ENCODE peak calls at places on chromosomes 16 and 17, in ten cellular contexts. Q is mesothelial cell of epicardium, N is Calu3, E is progenitor cell of endocrine pancreas, S is stomach, J is tibial nerve, W is GM10248, I is AG10803, O is dorsolateral prefrontal cortex, P is epithelial cell of esophagus. R is an unnamed sample.

GRCh38 chr16:85192736-85193493 is 80.6 kb upstream of the CIBAR2 start:
- DNase-seq in I (peak; percentile 65), Q (no peak), N (no peak), P (no peak), J (no peak), S (no peak), W (no peak), O (no peak), E (no peak), R (no peak)

GRCh38 chr16:88529596-88529995 is 40.6 kb upstream of the ZC3H18 start:
- DNase-seq in Q (no peak), E (no peak), N (no peak), J (no peak), S (no peak), P (no peak), O (no peak), W (no peak), I (no peak), R (no peak)

GRCh38 chr16:53209489-53209888 is 154.7 kb downstream of the CHD9 start:
- DNase-seq in Q (no peak), W (no peak), P (no peak), E (no peak), S (no peak), J (no peak), I (no peak), O (no peak), N (no peak), R (no peak)

GRCh38 chr17:79631640-79632431 is 21.0 kb upstream of the RBFOX3 start:
- DNase-seq in S (peak; percentile 17), Q (peak; percentile 10), J (no peak), W (no peak), P (no peak), I (no peak), N (no peak), E (peak; percentile 4), O (peak; percentile 9), R (peak; percentile 19)

GRCh38 chr17:74417178-74418045 is 14.5 kb upstream of the GPRC5C start:
- DNase-seq in I (peak; percentile 25), S (peak; percentile 43), E (no peak), J (no peak), Q (no peak), W (peak; percentile 80), N (peak; percentile 62), O (no peak), P (peak; percentile 67), R (no peak)

GRCh38 chr16:35414563-35414962 is 1955.2 kb downstream of the TP53TG3F start:
- DNase-seq in E (no peak), S (no peak), N (no peak), O (no peak), J (no peak), I (no peak), W (no peak), P (no peak), Q (no peak), R (no peak)

GRCh38 chr17:8304181-8304910 is 5.7 kb upstream of the ARHGEF15 start:
- DNase-seq in I (no peak), S (no peak), Q (no peak), J (no peak), E (no peak), W (no peak), O (no peak), N (no peak), P (no peak), R (no peak)

GRCh38 chr16:8905168-8905762 is 23.1 kb downstream of the LITAFD start:
- DNase-seq in O (no peak), I (peak; percentile 42), S (no peak), N (peak; percentile 29), E (no peak), Q (no peak), J (no peak), W (no peak), P (peak; percentile 30), R (no peak)

GRCh38 chr16:54808890-54809289 is 121.8 kb upstream of the IRX5 start:
- DNase-seq in J (no peak), O (no peak), S (no peak), P (no peak), I (no peak), N (no peak), W (no peak), Q (no peak), E (no peak), R (no peak)

GRCh38 chr16:54813778-54814177 is 116.9 kb upstream of the IRX5 start:
- DNase-seq in N (no peak), S (no peak), E (no peak), I (no peak), J (no peak), O (no peak), W (no peak), Q (no peak), P (no peak), R (no peak)

GRCh38 chr16:54815177-54815576 is 115.5 kb upstream of the IRX5 start:
- DNase-seq in E (no peak), I (no peak), P (no peak), S (no peak), W (no peak), O (no peak), N (no peak), Q (no peak), J (no peak), R (no peak)

GRCh38 chr16:54816471-54816870 is 114.2 kb upstream of the IRX5 start:
- DNase-seq in I (no peak), J (no peak), P (no peak), O (no peak), S (no peak), W (no peak), N (no peak), Q (no peak), E (no peak), R (no peak)

DNA sequence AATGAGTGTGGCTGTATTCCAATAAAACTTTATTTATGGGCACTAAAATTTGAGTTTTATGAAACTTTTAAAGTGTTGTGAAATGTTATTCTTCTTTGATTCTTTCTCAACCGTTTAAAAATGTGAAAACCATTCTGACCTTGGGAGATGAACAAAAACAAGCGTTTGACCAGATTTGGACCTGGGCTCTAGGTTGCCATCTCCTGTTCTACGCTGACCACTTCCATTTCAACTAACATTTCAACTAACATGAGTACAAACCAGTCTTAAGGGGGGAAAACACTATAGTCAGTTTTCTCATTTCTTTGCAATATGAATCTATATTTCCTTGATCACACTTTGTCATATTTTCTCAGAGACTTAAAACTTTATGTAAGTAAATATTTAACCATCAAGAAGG is 118.4 kb upstream of the IRX5 start:
- DNase-seq in N (no peak), J (no peak), O (no peak), W (no peak), I (peak; percentile 34), E (no peak), Q (no peak), S (no peak), P (peak; percentile 6), R (no peak)
- TF ChIP-seq CTCF in N (no peak), J (no peak), O (no peak), W (no peak), I (peak; percentile 47), E (no peak), Q (no peak), S (peak; percentile 6), P (peak; percentile 6), R (no peak)

GRCh38 chr16:17454331-17454730 is 16.4 kb downstream of the XYLT1 start:
- DNase-seq in P (no peak), S (no peak), J (no peak), I (no peak), Q (no peak), N (no peak), E (no peak), O (no peak), W (no peak), R (no peak)

GRCh38 chr16:17460890-17461289 is 9.9 kb downstream of the XYLT1 start:
- DNase-seq in Q (no peak), N (no peak), J (no peak), O (no peak), E (no peak), W (no peak), S (no peak), I (peak; percentile 70), P (no peak), R (no peak)

GRCh38 chr16:17457513-17457912 is 13.2 kb downstream of the XYLT1 start:
- DNase-seq in I (no peak), N (no peak), O (no peak), W (no peak), Q (no peak), P (no peak), E (no peak), J (no peak), S (no peak), R (no peak)

GRCh38 chr16:17459903-17460521 is 10.7 kb downstream of the XYLT1 start:
- DNase-seq in J (peak; percentile 45), O (no peak), Q (peak; percentile 50), S (no peak), E (no peak), W (peak; percentile 42), N (no peak), P (no peak), I (no peak), R (no peak)

DNA sequence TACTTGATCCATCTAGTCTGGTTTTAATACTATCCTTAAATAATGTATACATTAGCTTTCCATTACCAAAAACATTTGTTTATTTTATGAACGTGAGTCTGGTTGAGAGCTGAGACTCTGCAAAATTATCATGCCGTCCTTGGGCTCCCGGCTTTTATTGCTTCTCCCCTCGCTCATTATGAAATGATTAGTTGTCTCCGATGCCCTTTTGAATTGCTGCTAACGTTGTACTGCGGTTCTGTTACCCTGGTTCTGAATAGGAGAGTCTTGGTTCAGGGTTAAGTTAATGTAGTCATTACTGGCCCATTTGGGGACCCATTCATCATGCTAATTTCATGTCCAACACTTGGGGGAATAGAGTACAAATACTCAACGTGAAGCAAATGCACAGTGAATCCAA is 12.8 kb downstream of the XYLT1 start:
- DNase-seq in E (no peak), N (no peak), W (no peak), S (no peak), P (no peak), I (no peak), O (no peak), Q (no peak), J (no peak), R (no peak)
- TF ChIP-seq CTCF in E (no peak), N (no peak), W (no peak), S (no peak), P (no peak), I (no peak), O (no peak), Q (no peak), J (no peak), R (no peak)

GRCh38 chr17:38559025-38559879 is 46.5 kb downstream of the SRCIN1 start:
- DNase-seq in E (peak; percentile 80), I (peak; percentile 24), Q (peak; percentile 92), O (no peak), N (peak; percentile 100), W (peak; percentile 94), S (peak; percentile 94), P (peak; percentile 97), J (peak; percentile 72), R (peak; percentile 85)
- TF ChIP-seq CTCF in E (peak; percentile 41), I (no peak), Q (no peak), O (no peak), N (no peak), W (peak; percentile 46), S (peak; percentile 31), P (peak; percentile 9), J (no peak), R (peak; percentile 13)

DNA sequence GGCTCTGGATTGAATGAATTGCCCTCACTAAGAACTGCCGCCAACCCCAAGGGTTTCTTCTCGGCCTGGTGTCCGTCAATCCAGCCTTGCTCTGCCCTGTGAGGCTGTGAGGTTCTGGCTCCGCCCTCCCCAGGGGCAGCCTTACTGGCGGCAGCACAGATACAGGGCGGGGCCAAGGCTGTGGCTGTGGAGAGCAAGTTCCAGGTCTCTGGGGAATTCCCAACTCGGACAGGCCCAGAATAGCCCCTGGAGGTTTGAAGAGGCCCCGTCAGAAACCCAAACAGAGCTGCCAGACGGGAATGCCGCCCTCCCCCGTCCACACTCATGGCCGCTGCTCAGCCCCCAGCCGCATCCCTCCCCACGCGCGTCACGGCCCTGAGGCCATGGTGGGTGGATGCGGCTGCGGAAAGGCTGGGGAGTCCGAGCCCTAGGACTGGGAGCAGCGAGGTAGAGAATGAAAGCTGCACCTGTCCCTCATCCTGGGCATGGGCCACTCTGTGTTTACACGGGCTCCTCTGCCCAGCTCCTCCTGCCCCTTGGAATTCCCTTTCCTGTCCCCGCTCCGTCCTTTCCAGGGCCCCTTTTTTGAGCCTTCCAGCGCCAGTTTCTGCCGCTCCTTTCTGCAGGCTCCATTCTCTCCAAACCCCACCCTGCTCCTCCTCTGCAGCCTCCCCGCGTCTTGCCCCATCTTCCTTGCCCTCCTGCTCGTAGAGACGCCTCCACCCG is 660 bp upstream of the PRRT2 start:
- DNase-seq in Q (peak; percentile 87), W (peak; percentile 89), I (peak; percentile 98), J (peak; percentile 90), S (peak; percentile 97), P (peak; percentile 96), N (peak; percentile 98), O (peak; percentile 91), E (peak; percentile 75), R (peak; percentile 84)
- TF ChIP-seq CTCF in Q (no peak), W (no peak), I (no peak), J (no peak), S (no peak), P (no peak), N (no peak), O (no peak), E (no peak), R (no peak)

R was measured in CD14-positive monocyte.